ENCODE peak calls at places on chromosomes 13 and 19, in eight cellular contexts. P, A, S, H, M, Y, B and U are unnamed samples.

GRCh38 chr13:107716241-107716640 is 499.1 kb downstream of the LIG4 start:
- DNase-seq in M (no peak), S (no peak), A (no peak), Y (no peak), P (no peak), H (no peak), B (no peak), U (no peak)

GRCh38 chr13:99028890-99029289 is 51.0 kb upstream of the DOCK9 start:
- DNase-seq in H (no peak), B (no peak), P (peak), A (no peak), S (peak), M (no peak), Y (peak), U (no peak)

GRCh38 chr13:31982124-31982523 is 49.5 kb upstream of the FRY start:
- DNase-seq in A (no peak), Y (no peak), B (peak), S (no peak), M (no peak), H (no peak), P (no peak), U (no peak)

GRCh38 chr13:42486711-42487198 is 87.2 kb upstream of the TNFSF11 start:
- DNase-seq in Y (no peak), M (no peak), H (peak), P (no peak), S (no peak), B (peak), A (no peak), U (no peak)

GRCh38 chr13:99681695-99682094 is 180.4 kb downstream of the TM9SF2 start:
- DNase-seq in M (no peak), Y (no peak), S (no peak), A (no peak), H (no peak), B (no peak), P (no peak), U (no peak)

GRCh38 chr13:77429320-77430142 is 102.6 kb upstream of the MYCBP2 start:
- DNase-seq in P (no peak), H (no peak), S (no peak), Y (no peak), B (no peak), A (no peak), M (no peak), U (no peak)

GRCh38 chr19:2461751-2462634 is 5.2 kb upstream of the LMNB2 start:
- DNase-seq in Y (peak), A (peak), S (peak), B (peak), M (peak), H (peak), P (peak), U (peak)

GRCh38 chr13:24123761-24124160 is 36.8 kb upstream of the SPATA13 start:
- DNase-seq in Y (no peak), H (no peak), P (no peak), S (no peak), M (no peak), A (no peak), B (no peak), U (no peak)

GRCh38 chr19:39127812-39128510 is 2.4 kb downstream of the PAK4 start:
- DNase-seq in M (no peak), S (no peak), B (peak), Y (no peak), P (no peak), H (no peak), A (peak), U (no peak)

GRCh38 chr13:23750383-23751121 is 138.6 kb downstream of the MIPEP start:
- DNase-seq in Y (no peak), B (no peak), H (no peak), S (no peak), A (no peak), P (no peak), M (no peak), U (no peak)

GRCh38 chr19:55080915-55081772 is 5.5 kb downstream of the EPS8L1 start:
- DNase-seq in B (no peak), P (peak), Y (peak), M (peak), H (peak), A (peak), S (peak), U (peak)

GRCh38 chr19:41226053-41226873 is 7.2 kb downstream of the AXL start:
- DNase-seq in S (peak), H (peak), A (peak), Y (peak), B (peak), P (peak), M (no peak), U (peak)

GRCh38 chr19:1221141-1221903 is 15.7 kb downstream of the STK11 start:
- DNase-seq in S (no peak), H (no peak), A (no peak), M (no peak), P (peak), Y (no peak), B (no peak), U (peak)